ENCODE peak calls at places on chromosomes 1 and 21, in four cellular contexts. One of them, this sample, is unnamed.
A peak's percentile ranks its signal among the peaks of the same experiment; 100 is the strongest.

GRCh38 chr1:119915517-119915916 is 19.2 kb upstream of the ADAM30 start:
- DNase-seq in SJCRH30: no peak
- DNase-seq in body of pancreas: no peak
- DNase-seq in lower lobe of right lung: no peak
- DNase-seq in this sample: no peak

GRCh38 chr1:198361373-198361772 is 179.1 kb downstream of the ATP6V1G3 start:
- DNase-seq in SJCRH30: no peak
- DNase-seq in body of pancreas: no peak
- DNase-seq in lower lobe of right lung: no peak
- DNase-seq in this sample: no peak

GRCh38 chr1:216723274-216723780 is at the start of gene ESRRG:
- DNase-seq in SJCRH30: peak; percentile 67
- DNase-seq in body of pancreas: peak; percentile 79
- DNase-seq in lower lobe of right lung: peak; percentile 50
- DNase-seq in this sample: peak; percentile 100

GRCh38 chr21:21715286-21715969 is 717.2 kb downstream of the NCAM2 start:
- DNase-seq in SJCRH30: peak; percentile 49
- DNase-seq in body of pancreas: no peak
- DNase-seq in lower lobe of right lung: no peak
- DNase-seq in this sample: no peak

GRCh38 chr1:47444578-47445465 is 7.0 kb downstream of the FOXD2 start:
- DNase-seq in SJCRH30: no peak
- DNase-seq in body of pancreas: peak; percentile 24
- DNase-seq in lower lobe of right lung: peak; percentile 51
- DNase-seq in this sample: peak; percentile 22

GRCh38 chr1:231196728-231197127 is 34.9 kb downstream of the TRIM67 start:
- DNase-seq in SJCRH30: no peak
- DNase-seq in body of pancreas: no peak
- DNase-seq in lower lobe of right lung: no peak
- DNase-seq in this sample: no peak

GRCh38 chr1:186985889-186986491 is 157.2 kb downstream of the PLA2G4A start:
- DNase-seq in SJCRH30: peak; percentile 61
- DNase-seq in body of pancreas: no peak
- DNase-seq in lower lobe of right lung: no peak
- DNase-seq in this sample: no peak

GRCh38 chr21:33229776-33230517 is at the start of gene IFNAR2:
- DNase-seq in SJCRH30: peak; percentile 88
- DNase-seq in body of pancreas: peak; percentile 80
- DNase-seq in lower lobe of right lung: peak; percentile 87
- DNase-seq in this sample: peak; percentile 85

GRCh38 chr1:109508873-109509175 is 703 bp downstream of the AMIGO1 start:
- DNase-seq in SJCRH30: no peak
- DNase-seq in body of pancreas: no peak
- DNase-seq in lower lobe of right lung: no peak
- DNase-seq in this sample: no peak

GRCh38 chr1:197984273-197984672 is 67.1 kb downstream of the LHX9 start:
- DNase-seq in SJCRH30: no peak
- DNase-seq in body of pancreas: no peak
- DNase-seq in lower lobe of right lung: no peak
- DNase-seq in this sample: no peak

GRCh38 chr1:153534933-153535663 is 693 bp downstream of the S100A6 start:
- DNase-seq in SJCRH30: no peak
- DNase-seq in body of pancreas: peak; percentile 47
- DNase-seq in lower lobe of right lung: peak; percentile 85
- DNase-seq in this sample: no peak

GRCh38 chr1:20721117-20722061 is 3.6 kb upstream of the KIF17 start:
- DNase-seq in SJCRH30: no peak
- DNase-seq in body of pancreas: no peak
- DNase-seq in lower lobe of right lung: no peak
- DNase-seq in this sample: no peak

GRCh38 chr1:63686696-63687095 is 87.1 kb upstream of the ROR1 start:
- DNase-seq in SJCRH30: no peak
- DNase-seq in body of pancreas: no peak
- DNase-seq in lower lobe of right lung: no peak
- DNase-seq in this sample: no peak

GRCh38 chr1:9435101-9435636 is 104.1 kb upstream of the SLC25A33 start:
- DNase-seq in SJCRH30: no peak
- DNase-seq in body of pancreas: peak; percentile 72
- DNase-seq in lower lobe of right lung: no peak
- DNase-seq in this sample: no peak

GRCh38 chr1:22030057-22030456 is 22.5 kb upstream of the CDC42 start:
- DNase-seq in SJCRH30: no peak
- DNase-seq in body of pancreas: no peak
- DNase-seq in lower lobe of right lung: no peak
- DNase-seq in this sample: no peak

GRCh38 chr1:22026924-22027289 is 25.4 kb downstream of the CELA3A start:
- DNase-seq in SJCRH30: no peak
- DNase-seq in body of pancreas: no peak
- DNase-seq in lower lobe of right lung: no peak
- DNase-seq in this sample: no peak

GRCh38 chr1:22021061-22021460 is 19.6 kb downstream of the CELA3A start:
- DNase-seq in SJCRH30: no peak
- DNase-seq in body of pancreas: no peak
- DNase-seq in lower lobe of right lung: no peak
- DNase-seq in this sample: no peak

GRCh38 chr1:22024485-22025367 is 23.3 kb downstream of the CELA3A start:
- DNase-seq in SJCRH30: peak; percentile 96
- DNase-seq in body of pancreas: peak; percentile 51
- DNase-seq in lower lobe of right lung: peak; percentile 68
- DNase-seq in this sample: peak; percentile 88

GRCh38 chr1:22025368-22026154 is 24.1 kb downstream of the CELA3A start:
- DNase-seq in SJCRH30: peak; percentile 97
- DNase-seq in body of pancreas: peak; percentile 77
- DNase-seq in lower lobe of right lung: peak; percentile 83
- DNase-seq in this sample: peak; percentile 92
- H3K4me3 ChIP-seq in SJCRH30: peak overlapping the region; percentile 97
- H3K4me3 ChIP-seq in body of pancreas: peak overlapping the region; percentile 21
- H3K4me3 ChIP-seq in lower lobe of right lung: peak overlapping the region; percentile 94
- H3K4me3 ChIP-seq in this sample: peak overlapping the region; percentile 100

DNA sequence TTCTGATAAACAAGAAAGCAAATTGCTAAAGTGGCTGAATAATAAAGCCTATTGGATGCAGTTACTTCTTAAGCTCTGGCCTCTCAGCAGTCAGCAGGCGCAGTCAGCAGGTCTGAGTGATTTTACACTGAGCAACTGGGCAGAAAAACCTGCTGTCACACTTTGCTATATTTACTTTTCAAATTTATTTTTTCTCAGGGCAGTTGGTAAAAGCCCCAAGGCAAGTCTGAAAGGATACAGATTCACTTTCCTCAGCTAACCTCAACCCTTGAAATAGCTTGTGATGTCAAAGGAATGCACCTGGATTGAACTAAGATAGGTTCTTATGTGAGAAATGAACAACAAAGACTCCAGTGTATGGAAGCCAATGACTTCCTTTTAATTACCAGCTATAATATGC is 34.0 kb downstream of the ATP5PF start:
- DNase-seq in SJCRH30: peak; percentile 13
- DNase-seq in body of pancreas: no peak
- DNase-seq in lower lobe of right lung: no peak
- DNase-seq in this sample: no peak
- H3K27ac ChIP-seq in SJCRH30: no peak overlapping the region
- H3K27ac ChIP-seq in body of pancreas: no peak overlapping the region
- H3K27ac ChIP-seq in lower lobe of right lung: no peak overlapping the region
- H3K27ac ChIP-seq in this sample: no peak overlapping the region

GRCh38 chr1:206114692-206115430 is 2.3 kb downstream of the AVPR1B start:
- DNase-seq in SJCRH30: no peak
- DNase-seq in body of pancreas: no peak
- DNase-seq in lower lobe of right lung: no peak
- DNase-seq in this sample: no peak
- H3K27me3 ChIP-seq in SJCRH30: peaks cover 21% of the 10 kb centered on the region
- H3K27me3 ChIP-seq in body of pancreas: no peaks in the 10 kb centered on the region
- H3K27me3 ChIP-seq in lower lobe of right lung: peaks cover 22% of the 10 kb centered on the region
- H3K27me3 ChIP-seq in this sample: peaks cover 91% of the 10 kb centered on the region

GRCh38 chr1:164753521-164754077 is 194.6 kb downstream of the PBX1 start:
- DNase-seq in SJCRH30: no peak
- DNase-seq in body of pancreas: no peak
- DNase-seq in lower lobe of right lung: no peak
- DNase-seq in this sample: no peak
- H3K4me3 ChIP-seq in SJCRH30: no peak overlapping the region
- H3K4me3 ChIP-seq in body of pancreas: no peak overlapping the region
- H3K4me3 ChIP-seq in lower lobe of right lung: no peak overlapping the region
- H3K4me3 ChIP-seq in this sample: no peak overlapping the region

GRCh38 chr21:15018382-15018781 is 46.4 kb downstream of the NRIP1 start:
- DNase-seq in SJCRH30: no peak
- DNase-seq in body of pancreas: no peak
- DNase-seq in lower lobe of right lung: no peak
- DNase-seq in this sample: no peak

GRCh38 chr21:15014220-15014619 is 50.6 kb downstream of the NRIP1 start:
- DNase-seq in SJCRH30: no peak
- DNase-seq in body of pancreas: no peak
- DNase-seq in lower lobe of right lung: no peak
- DNase-seq in this sample: no peak

GRCh38 chr21:15020797-15021196 is 44.0 kb downstream of the NRIP1 start:
- DNase-seq in SJCRH30: no peak
- DNase-seq in body of pancreas: no peak
- DNase-seq in lower lobe of right lung: no peak
- DNase-seq in this sample: no peak

GRCh38 chr21:15011967-15012366 is 52.8 kb downstream of the NRIP1 start:
- DNase-seq in SJCRH30: no peak
- DNase-seq in body of pancreas: no peak
- DNase-seq in lower lobe of right lung: no peak
- DNase-seq in this sample: no peak

GRCh38 chr21:15015622-15016471 is 49.0 kb downstream of the NRIP1 start:
- DNase-seq in SJCRH30: no peak
- DNase-seq in body of pancreas: no peak
- DNase-seq in lower lobe of right lung: no peak
- DNase-seq in this sample: no peak
- H3K27ac ChIP-seq in SJCRH30: no peak overlapping the region
- H3K27ac ChIP-seq in body of pancreas: no peak overlapping the region
- H3K27ac ChIP-seq in lower lobe of right lung: no peak overlapping the region
- H3K27ac ChIP-seq in this sample: no peak overlapping the region

GRCh38 chr1:1431006-1431844 is 4.3 kb upstream of the VWA1 start:
- DNase-seq in SJCRH30: no peak
- DNase-seq in body of pancreas: no peak
- DNase-seq in lower lobe of right lung: no peak
- DNase-seq in this sample: no peak
- H3K27me3 ChIP-seq in SJCRH30: no peaks in the 10 kb centered on the region
- H3K27me3 ChIP-seq in body of pancreas: no peaks in the 10 kb centered on the region
- H3K27me3 ChIP-seq in lower lobe of right lung: peaks cover 11% of the 10 kb centered on the region
- H3K27me3 ChIP-seq in this sample: no peaks in the 10 kb centered on the region

GRCh38 chr1:33363470-33363861 is 42.6 kb upstream of the A3GALT2 start:
- DNase-seq in SJCRH30: peak; percentile 74
- DNase-seq in body of pancreas: no peak
- DNase-seq in lower lobe of right lung: no peak
- DNase-seq in this sample: no peak
- H3K4me3 ChIP-seq in SJCRH30: peak overlapping the region; percentile 39
- H3K4me3 ChIP-seq in body of pancreas: no peak overlapping the region
- H3K4me3 ChIP-seq in lower lobe of right lung: no peak overlapping the region
- H3K4me3 ChIP-seq in this sample: peak overlapping the region; percentile 8